ENCODE peak calls at places on chromosome 2, in five cellular contexts. F is dermis blood vessel endothelial cell; M is NCI-H1105 treated with DMSO at 0.1 percent for 48 hours; U is stimulated activated effector memory CD8-positive, alpha-beta T cell treated with anti-CD3 and anti-CD28 coated beads, Interleukin-12 subunit alpha, Interleukin-12 subunit beta, amount 100 ng/mL, for 72 hours; J is left ventricle myocardium superior. X is an unnamed sample.

GRCh38 chr2:44674473-44675299 is 266.8 kb upstream of the SIX3 start:
- DNase-seq in F (no peak), M (peak), U (no peak), J (no peak), X (peak)

GRCh38 chr2:241298554-241299165 is 16.8 kb downstream of the HDLBP start:
- DNase-seq in F (no peak), M (no peak), U (no peak), J (no peak), X (no peak)

GRCh38 chr2:157304811-157305712 is 20.6 kb downstream of the ERMN start:
- DNase-seq in F (no peak), M (no peak), U (no peak), J (no peak), X (no peak)

GRCh38 chr2:143068094-143068890 is 60.9 kb upstream of the ARHGAP15 start:
- DNase-seq in F (peak), M (no peak), U (no peak), J (no peak), X (no peak)

GRCh38 chr2:220847006-220847405 is 725.1 kb downstream of the EPHA4 start:
- DNase-seq in F (no peak), M (no peak), U (no peak), J (no peak), X (no peak)

GRCh38 chr2:138716183-138716582 is 64.0 kb downstream of the NXPH2 start:
- DNase-seq in F (peak), M (no peak), U (no peak), J (no peak), X (peak)

GRCh38 chr2:240586919-240587800 is 626 bp downstream of the CAPN10 start:
- DNase-seq in F (peak), M (peak), U (no peak), J (peak), X (peak)

GRCh38 chr2:39618736-39619135 is 47.0 kb upstream of the TMEM178A start:
- DNase-seq in F (no peak), M (no peak), U (no peak), J (no peak), X (peak)

GRCh38 chr2:47907097-47907781 is 941 bp upstream of the FBXO11 start:
- DNase-seq in F (peak), M (no peak), U (no peak), J (peak), X (peak)

GRCh38 chr2:15979051-15979758 is 38.9 kb downstream of the MYCN start:
- DNase-seq in F (no peak), M (no peak), U (no peak), J (no peak), X (no peak)

GRCh38 chr2:74975016-74975415 is 16.6 kb downstream of the POLE4 start:
- DNase-seq in F (no peak), M (no peak), U (no peak), J (no peak), X (no peak)

GRCh38 chr2:154386186-154386585 is 312.3 kb upstream of the KCNJ3 start:
- DNase-seq in F (no peak), M (no peak), U (no peak), J (no peak), X (no peak)

GRCh38 chr2:85409719-85410583 is at the start of gene CAPG:
- DNase-seq in F (no peak), M (no peak), U (no peak), J (peak), X (peak)

GRCh38 chr2:150125708-150126107 is 361.8 kb downstream of the RND3 start:
- DNase-seq in F (peak), M (no peak), U (no peak), J (no peak), X (peak)

GRCh38 chr2:177758591-177759371 is 313.8 kb downstream of the PDE11A start:
- DNase-seq in F (peak), M (peak), U (no peak), J (no peak), X (peak)

GRCh38 chr2:20326163-20326780 is 24.4 kb downstream of the PUM2 start:
- DNase-seq in F (peak), M (peak), U (no peak), J (no peak), X (peak)

GRCh38 chr2:130303142-130303541 is 39.6 kb upstream of the IMP4 start:
- DNase-seq in F (no peak), M (no peak), U (no peak), J (no peak), X (no peak)

GRCh38 chr2:36507408-36507812 is 90.6 kb downstream of the FEZ2 start:
- DNase-seq in F (peak), M (peak), U (peak), J (no peak), X (peak)

GRCh38 chr2:12008425-12009061 is 262.1 kb downstream of the LPIN1 start:
- DNase-seq in F (no peak), M (no peak), U (no peak), J (no peak), X (no peak)

GRCh38 chr2:9652898-9653479 is 22.2 kb upstream of the YWHAQ start:
- DNase-seq in F (no peak), M (no peak), U (no peak), J (no peak), X (no peak)

GRCh38 chr2:200258881-200259576 is 47.5 kb upstream of the SPATS2L start:
- DNase-seq in F (no peak), M (no peak), U (no peak), J (no peak), X (no peak)

GRCh38 chr2:55247025-55247424 is 14.5 kb downstream of the RPS27A start:
- DNase-seq in F (no peak), M (no peak), U (no peak), J (no peak), X (peak)

GRCh38 chr2:233935426-233935825 is 18.3 kb downstream of the TRPM8 start:
- DNase-seq in F (no peak), M (no peak), U (no peak), J (no peak), X (no peak)